ENCODE peak calls at places on chromosome 5, in nine cellular contexts. D, V, B, Q, Z, T, Y, P and A are unnamed samples.
A peak's percentile ranks its signal among the peaks of the same experiment; 100 is the strongest.

GRCh38 chr5:170049713-170050112 is 56.0 kb upstream of the FOXI1 start:
- DNase-seq in P (no peak), D (no peak), B (no peak), T (no peak), Y (no peak), Q (no peak), V (no peak), Z (no peak), A (no peak)

GRCh38 chr5:98588225-98588624 is 185.2 kb upstream of the RGMB start:
- DNase-seq in B (no peak), Z (no peak), V (no peak), T (no peak), Y (no peak), P (no peak), Q (no peak), D (peak; percentile 37), A (no peak)

GRCh38 chr5:1162276-1162675 is 39.1 kb upstream of the SLC6A19 start:
- DNase-seq in Z (no peak), B (no peak), Q (no peak), D (no peak), V (no peak), Y (no peak), P (no peak), T (no peak), A (no peak)

GRCh38 chr5:59592101-59592500 is 301.4 kb downstream of the PDE4D start:
- DNase-seq in Q (no peak), V (no peak), D (peak; percentile 25), B (no peak), Y (no peak), P (no peak), Z (peak; percentile 4), T (no peak), A (no peak)

GRCh38 chr5:8954801-8955200 is 591.1 kb downstream of the SEMA5A start:
- DNase-seq in D (no peak), T (no peak), P (no peak), Q (peak; percentile 3), V (no peak), B (no peak), Y (no peak), Z (no peak), A (no peak)

GRCh38 chr5:54658014-54658413 is 140.5 kb downstream of the SNX18 start:
- DNase-seq in Z (peak; percentile 59), T (no peak), Y (no peak), P (no peak), Q (no peak), B (no peak), D (peak; percentile 96), V (no peak), A (no peak)

GRCh38 chr5:143251175-143251574 is 152.3 kb downstream of the NR3C1 start:
- DNase-seq in P (no peak), Y (no peak), D (no peak), Q (no peak), T (no peak), B (no peak), V (no peak), Z (no peak), A (no peak)

GRCh38 chr5:2465383-2465782 is 286.1 kb downstream of the IRX2 start:
- DNase-seq in V (no peak), Z (no peak), T (no peak), B (no peak), Q (peak; percentile 1), Y (no peak), D (no peak), P (no peak), A (no peak)

GRCh38 chr5:57037355-57037754 is 85.4 kb upstream of the MIER3 start:
- DNase-seq in T (no peak), V (no peak), Y (no peak), B (no peak), Q (peak; percentile 68), Z (no peak), D (no peak), P (no peak), A (no peak)

DNA sequence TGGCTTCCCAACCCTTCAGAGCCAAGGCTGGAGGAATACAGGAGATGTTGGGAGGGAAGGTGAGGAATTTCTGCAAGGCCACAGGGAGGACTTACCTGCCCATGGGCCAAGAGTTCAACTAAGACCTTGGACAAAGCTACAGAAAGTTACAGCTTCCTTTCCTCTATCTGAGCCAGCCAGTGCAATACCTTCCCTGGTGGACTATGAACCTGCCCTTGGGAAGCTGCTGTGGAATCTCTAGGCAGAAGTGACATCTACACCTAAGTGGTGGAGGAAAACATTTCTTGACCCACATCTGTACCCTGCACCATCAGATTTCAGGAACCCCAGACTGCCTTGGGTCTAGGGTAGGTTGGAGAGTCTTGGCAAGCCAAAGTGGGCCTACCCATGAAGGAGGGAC is 6.7 kb upstream of the SKP1 start:
- DNase-seq in T (peak; percentile 65), Y (no peak), V (no peak), D (no peak), Q (no peak), B (no peak), P (no peak), Z (no peak), A (no peak)
- H3K4me3 ChIP-seq in T (no peak overlapping the region), Y (no peak overlapping the region), V (no peak overlapping the region), D (no peak overlapping the region), Q (no peak overlapping the region), B (no peak overlapping the region), P (no peak overlapping the region), Z (no peak overlapping the region), A (no peak overlapping the region)

DNA sequence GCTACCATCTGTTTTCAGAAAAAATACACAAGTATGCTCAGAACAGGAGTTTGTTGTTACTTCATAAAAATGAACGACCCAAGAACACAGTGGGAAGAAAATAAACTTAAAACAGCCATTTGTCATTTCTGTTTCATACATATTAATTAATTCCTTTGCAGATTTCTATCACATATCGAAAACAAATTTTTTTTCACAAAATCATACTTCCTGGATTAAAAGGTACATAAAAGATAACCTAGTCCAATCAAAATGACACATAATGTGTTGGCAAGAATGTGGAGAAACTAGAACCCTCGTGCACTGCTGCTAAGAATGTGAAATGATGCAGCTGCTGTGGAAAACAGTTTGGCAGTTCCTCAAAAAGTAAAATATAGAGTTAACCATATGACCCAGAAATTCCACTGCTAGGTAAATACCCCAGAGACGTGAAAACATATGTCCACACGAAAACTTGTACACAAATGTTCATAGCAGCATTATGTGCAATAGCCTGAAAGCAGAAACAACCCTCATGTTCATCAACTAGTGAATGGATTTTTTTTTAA is 46.0 kb downstream of the MYO10 start:
- DNase-seq in V (no peak), Q (no peak), Y (no peak), Z (peak; percentile 47), B (no peak), P (no peak), D (peak; percentile 78), T (no peak), A (no peak)
- H3K4me3 ChIP-seq in V (no peak overlapping the region), Q (no peak overlapping the region), Y (no peak overlapping the region), Z (no peak overlapping the region), B (no peak overlapping the region), P (no peak overlapping the region), D (no peak overlapping the region), T (no peak overlapping the region), A (no peak overlapping the region)

DNA sequence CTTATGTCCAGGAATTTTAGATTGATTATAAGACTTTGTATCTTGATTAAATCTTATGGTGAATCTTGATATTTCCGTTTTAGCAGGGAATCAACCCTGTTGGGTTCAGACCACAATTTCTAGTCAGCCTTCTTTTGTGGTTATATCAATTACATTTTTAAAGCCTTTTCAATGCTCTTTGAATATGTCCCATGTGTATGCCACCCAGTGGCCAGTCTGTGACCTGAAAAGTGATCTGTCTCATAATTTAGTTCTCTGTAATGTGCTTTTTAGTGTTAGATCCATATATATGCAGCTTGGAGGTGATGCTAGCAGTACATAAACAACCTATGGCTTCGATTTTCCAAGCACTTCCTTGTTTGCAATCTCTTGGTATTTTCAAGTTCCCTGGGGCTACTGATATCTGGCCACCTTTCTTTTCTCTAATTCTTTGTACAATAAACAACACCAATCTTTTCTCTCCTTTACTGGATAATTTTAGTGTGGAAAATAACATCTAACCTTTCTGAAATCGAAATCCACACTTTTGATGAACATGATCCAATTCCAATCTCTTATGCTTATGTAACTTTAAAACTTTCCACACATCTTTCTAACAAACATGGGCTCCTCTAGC is 28.8 kb downstream of the PDE8B start:
- DNase-seq in D (no peak), Q (peak; percentile 19), P (no peak), V (no peak), Y (no peak), T (no peak), B (no peak), Z (no peak), A (no peak)
- H3K4me3 ChIP-seq in D (no peak overlapping the region), Q (no peak overlapping the region), P (no peak overlapping the region), V (no peak overlapping the region), Y (no peak overlapping the region), T (no peak overlapping the region), B (no peak overlapping the region), Z (no peak overlapping the region), A (no peak overlapping the region)

DNA sequence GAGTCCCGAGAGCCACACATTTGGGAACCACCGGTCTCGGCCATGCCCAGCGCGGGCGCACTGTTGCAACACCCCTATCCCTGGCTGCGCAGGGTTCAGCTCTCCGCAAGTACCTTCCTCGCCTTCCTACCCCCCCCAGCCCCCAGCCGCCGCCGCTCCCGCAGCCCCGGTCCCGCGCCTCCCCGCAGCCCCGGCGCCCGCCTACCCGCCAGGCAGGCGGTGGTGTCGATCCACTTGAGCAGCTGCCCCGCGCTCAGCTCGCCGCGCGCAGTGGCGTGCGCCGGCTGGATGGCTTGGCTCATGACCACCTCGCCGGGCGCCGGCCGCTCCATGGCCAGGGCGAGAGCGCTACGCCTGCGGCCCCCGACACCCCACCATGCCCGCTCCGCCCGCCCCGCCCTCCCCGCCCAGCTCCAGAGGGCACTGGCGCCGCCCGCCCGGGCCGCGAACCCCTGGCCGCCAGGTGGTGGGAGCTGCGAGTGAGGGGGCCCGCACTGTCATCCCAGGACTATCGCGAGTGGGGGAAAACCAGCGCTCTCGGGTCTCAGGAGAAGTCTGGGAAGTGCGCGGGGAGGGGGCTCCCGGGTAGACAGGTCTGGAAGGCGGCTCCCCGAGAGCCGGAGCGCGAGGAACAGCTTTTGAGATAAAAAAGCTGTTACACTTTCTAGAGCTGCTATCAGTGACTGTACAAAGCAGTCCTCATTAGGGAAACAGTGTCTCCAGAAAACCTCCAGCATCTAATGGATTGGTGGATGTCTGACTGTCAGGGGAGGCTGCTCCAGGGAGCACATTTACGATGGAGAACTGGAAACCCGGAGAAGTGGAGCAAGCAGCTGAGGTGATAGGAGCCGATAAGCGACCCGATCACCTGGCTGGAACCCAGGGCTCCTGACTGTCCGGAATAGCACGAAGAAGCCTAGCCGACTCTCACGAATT is at the start of gene ACOT12:
- DNase-seq in B (no peak), V (no peak), D (peak; percentile 20), P (no peak), Y (no peak), Q (peak; percentile 79), T (no peak), Z (no peak), A (no peak)
- H3K4me3 ChIP-seq in B (peak within 1 kb of the TSS; percentile 62), V (peak within 1 kb of the TSS; percentile 30), D (peak within 1 kb of the TSS; percentile 37), P (peak within 1 kb of the TSS; percentile 61), Y (no peak within 1 kb of the TSS), Q (peak within 1 kb of the TSS; percentile 73), T (peak within 1 kb of the TSS; percentile 55), Z (peak within 1 kb of the TSS; percentile 55), A (peak within 1 kb of the TSS; percentile 31)

DNA sequence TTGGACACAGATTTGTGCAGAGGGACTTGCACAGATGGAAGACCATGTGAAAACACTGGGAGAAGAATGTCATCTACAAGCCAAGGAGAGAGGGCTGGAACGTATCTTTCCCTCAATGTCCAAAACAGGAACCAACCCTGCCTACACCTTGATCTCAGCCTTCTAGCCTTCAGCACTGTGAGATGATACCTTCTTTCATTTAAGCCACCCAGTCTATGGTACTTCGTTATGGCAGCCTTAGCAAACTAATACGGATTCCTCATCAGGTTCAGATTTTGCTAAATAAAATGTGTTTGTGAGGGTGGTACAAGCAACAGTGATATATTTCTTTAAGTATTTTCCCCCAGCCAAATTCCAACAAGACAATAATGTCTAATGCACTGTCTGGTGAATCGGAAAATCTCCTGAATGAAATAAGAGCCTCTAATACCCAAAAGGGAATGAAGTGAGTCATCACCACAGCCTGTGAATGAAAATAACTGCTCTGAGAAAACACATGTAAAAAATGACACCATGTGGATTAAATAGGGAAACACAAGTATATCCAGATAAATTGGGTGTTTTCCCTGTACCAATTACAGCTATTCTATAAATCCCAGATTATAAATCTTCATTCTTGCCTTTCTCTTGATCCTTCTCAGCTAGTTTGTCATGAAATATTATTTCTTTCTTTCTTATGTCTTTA is 182.8 kb upstream of the TARS1 start:
- DNase-seq in Y (no peak), B (no peak), D (peak; percentile 89), Q (no peak), V (no peak), T (no peak), P (no peak), Z (peak; percentile 34), A (no peak)
- H3K4me3 ChIP-seq in Y (no peak overlapping the region), B (no peak overlapping the region), D (no peak overlapping the region), Q (no peak overlapping the region), V (no peak overlapping the region), T (no peak overlapping the region), P (peak overlapping the region; percentile 22), Z (no peak overlapping the region), A (no peak overlapping the region)